ENCODE peak calls at places on chromosome 3, in ten cellular contexts. Y is nucleus accumbens; J is activated CD8-positive, alpha-beta T cell treated with anti-CD3 and anti-CD28 coated beads, Interleukin-2, amount 10 ng/mL, durations not matched to agents 7 days and 5 days; V is mesothelial cell of epicardium; D is tibial artery; F is stimulated activated CD4-positive, alpha-beta T cell treated with anti-CD3 and anti-CD28 coated beads, Interleukin-4, amount 100 ng/mL, for 1 hour; T is fibroblast of pulmonary artery; K is B cell; L is NCI-H2081; H is HT-29. A is an unnamed sample.

GRCh38 chr3:10955694-10956453 is 36.7 kb upstream of the SLC6A1 start:
- DNase-seq in Y (no peak), J (no peak), V (no peak), D (no peak), F (no peak), T (no peak), K (no peak), L (no peak), H (no peak), A (peak)

GRCh38 chr3:183564046-183564445 is 8.5 kb upstream of the KLHL6 start:
- DNase-seq in Y (no peak), J (no peak), V (no peak), D (no peak), F (no peak), T (no peak), K (no peak), L (no peak), H (no peak), A (no peak)

GRCh38 chr3:78434801-78435200 is 1333.0 kb downstream of the ROBO1 start:
- DNase-seq in Y (no peak), J (no peak), V (no peak), D (no peak), F (no peak), T (no peak), K (no peak), L (no peak), H (no peak), A (no peak)

GRCh38 chr3:108724101-108724500 is 33.1 kb downstream of the RETNLB start:
- DNase-seq in Y (no peak), J (no peak), V (no peak), D (no peak), F (no peak), T (no peak), K (no peak), L (no peak), H (no peak), A (no peak)

GRCh38 chr3:72034956-72035355 is 250.0 kb upstream of the PROK2 start:
- DNase-seq in Y (no peak), J (no peak), V (no peak), D (no peak), F (no peak), T (no peak), K (no peak), L (no peak), H (no peak), A (no peak)

GRCh38 chr3:136336329-136337100 is 86.4 kb downstream of the PCCB start:
- DNase-seq in Y (no peak), J (no peak), V (no peak), D (no peak), F (no peak), T (no peak), K (no peak), L (no peak), H (no peak), A (no peak)

GRCh38 chr3:60953406-60953805 is 297.8 kb downstream of the FHIT start:
- DNase-seq in Y (no peak), J (no peak), V (no peak), D (no peak), F (no peak), T (peak), K (no peak), L (no peak), H (no peak), A (no peak)

GRCh38 chr3:64916937-64917336 is 229.1 kb upstream of the ADAMTS9 start:
- DNase-seq in Y (no peak), J (no peak), V (no peak), D (no peak), F (no peak), T (no peak), K (no peak), L (no peak), H (no peak), A (no peak)

GRCh38 chr3:156300373-156300772 is 180.0 kb downstream of the KCNAB1 start:
- DNase-seq in Y (no peak), J (no peak), V (no peak), D (no peak), F (no peak), T (no peak), K (no peak), L (no peak), H (no peak), A (no peak)

GRCh38 chr3:189324538-189325138 is 152.9 kb downstream of the TPRG1 start:
- DNase-seq in Y (no peak), J (peak), V (no peak), D (no peak), F (peak), T (peak), K (peak), L (peak), H (peak), A (no peak)

GRCh38 chr3:26437678-26438077 is 184.9 kb upstream of the LRRC3B start:
- DNase-seq in Y (no peak), J (no peak), V (no peak), D (no peak), F (no peak), T (peak), K (no peak), L (no peak), H (no peak), A (no peak)

A was measured in sciatic nerve.